ENCODE peak calls at places on chromosomes 1 and 21, in ten cellular contexts. M is stimulated activated CD8-positive, alpha-beta memory T cell treated with anti-CD3 and anti-CD28 coated beads, Interleukin-15, amount 100 ng/mL, for 1 hour; I is progenitor cell of endocrine pancreas; Y is non-pigmented ciliary epithelial cell; C is EL; A is NCI-H2107; P is astrocyte of the spinal cord; K is GM20000; E is naive thymus-derived CD8-positive, alpha-beta T cell; U is RPMI7951. V is an unnamed sample.
A peak's percentile ranks its signal among the peaks of the same experiment; 100 is the strongest.

GRCh38 chr1:98323396-98323795 is 338.1 kb upstream of the SNX7 start:
- DNase-seq in M (no peak), I (no peak), Y (peak; percentile 78), C (peak; percentile 91), A (no peak), P (no peak), K (no peak), E (no peak), U (peak; percentile 81), V (no peak)

GRCh38 chr1:67559222-67559700 is 125.7 kb upstream of the GADD45A start:
- DNase-seq in M (no peak), I (no peak), Y (no peak), C (peak; percentile 77), A (no peak), P (peak; percentile 36), K (no peak), E (no peak), U (peak; percentile 85), V (no peak)

GRCh38 chr21:27649746-27650145 is 682.9 kb upstream of the ADAMTS5 start:
- DNase-seq in M (no peak), I (no peak), Y (no peak), C (no peak), A (no peak), P (no peak), K (no peak), E (no peak), U (peak; percentile 4), V (no peak)

GRCh38 chr1:90731382-90732050 is 14.4 kb upstream of the BARHL2 start:
- DNase-seq in M (no peak), I (no peak), Y (no peak), C (no peak), A (no peak), P (no peak), K (no peak), E (no peak), U (no peak), V (no peak)

GRCh38 chr1:48775817-48776399 is 783 bp downstream of the BEND5 start:
- DNase-seq in M (no peak), I (no peak), Y (no peak), C (no peak), A (no peak), P (no peak), K (no peak), E (no peak), U (no peak), V (no peak)

GRCh38 chr1:163897401-163898169 is 575.8 kb downstream of the NUF2 start:
- DNase-seq in M (no peak), I (no peak), Y (peak; percentile 67), C (peak; percentile 44), A (no peak), P (no peak), K (no peak), E (no peak), U (no peak), V (no peak)

GRCh38 chr1:107670397-107670796 is 294.6 kb downstream of the VAV3 start:
- DNase-seq in M (no peak), I (no peak), Y (no peak), C (no peak), A (no peak), P (no peak), K (no peak), E (no peak), U (no peak), V (no peak)

GRCh38 chr1:27145934-27146354 is 9.0 kb downstream of the SLC9A1 start:
- DNase-seq in M (no peak), I (no peak), Y (peak; percentile 79), C (peak; percentile 89), A (no peak), P (peak; percentile 82), K (no peak), E (no peak), U (peak; percentile 88), V (no peak)

GRCh38 chr1:67544921-67545320 is 114.7 kb upstream of the SERBP1 start:
- DNase-seq in M (no peak), I (no peak), Y (no peak), C (no peak), A (no peak), P (no peak), K (no peak), E (no peak), U (no peak), V (no peak)

GRCh38 chr1:156471496-156472490 is 28.8 kb downstream of the MEF2D start:
- DNase-seq in M (no peak), I (no peak), Y (no peak), C (no peak), A (peak; percentile 92), P (no peak), K (no peak), E (no peak), U (no peak), V (no peak)

GRCh38 chr1:85259866-85260345 is 444 bp upstream of the C1orf52 start:
- DNase-seq in M (no peak), I (no peak), Y (no peak), C (no peak), A (no peak), P (no peak), K (no peak), E (no peak), U (peak; percentile 57), V (no peak)

GRCh38 chr1:16156848-16157495 is 1.1 kb upstream of the EPHA2 start:
- DNase-seq in M (no peak), I (no peak), Y (no peak), C (peak; percentile 71), A (no peak), P (no peak), K (no peak), E (no peak), U (peak; percentile 47), V (no peak)

GRCh38 chr1:5651964-5652751 is 340.1 kb downstream of the NPHP4 start:
- DNase-seq in M (no peak), I (no peak), Y (no peak), C (no peak), A (no peak), P (no peak), K (no peak), E (no peak), U (no peak), V (no peak)

GRCh38 chr1:17200246-17200645 is 4.7 kb upstream of the PADI1 start:
- DNase-seq in M (no peak), I (no peak), Y (no peak), C (no peak), A (no peak), P (no peak), K (no peak), E (no peak), U (no peak), V (no peak)

GRCh38 chr1:66773227-66773626 is 21.0 kb downstream of the DYNLT5 start:
- DNase-seq in M (no peak), I (no peak), Y (no peak), C (no peak), A (no peak), P (no peak), K (no peak), E (no peak), U (no peak), V (no peak)

GRCh38 chr1:32924881-32925344 is 23.7 kb upstream of the TMEM54 start:
- DNase-seq in M (no peak), I (peak; percentile 45), Y (no peak), C (no peak), A (no peak), P (no peak), K (no peak), E (no peak), U (no peak), V (no peak)

GRCh38 chr1:68590473-68590872 is 93.6 kb upstream of the DEPDC1 start:
- DNase-seq in M (no peak), I (no peak), Y (no peak), C (no peak), A (no peak), P (no peak), K (no peak), E (no peak), U (no peak), V (no peak)

GRCh38 chr1:43376723-43377235 is 9.0 kb upstream of the ELOVL1 start:
- DNase-seq in M (no peak), I (no peak), Y (no peak), C (no peak), A (no peak), P (no peak), K (no peak), E (no peak), U (no peak), V (no peak)

GRCh38 chr21:45335151-45335760 is 47.6 kb upstream of the POFUT2 start:
- DNase-seq in M (no peak), I (no peak), Y (no peak), C (no peak), A (no peak), P (no peak), K (no peak), E (no peak), U (no peak), V (no peak)

GRCh38 chr1:199422206-199422605 is 605.3 kb upstream of the NR5A2 start:
- DNase-seq in M (no peak), I (no peak), Y (no peak), C (peak; percentile 61), A (no peak), P (peak; percentile 49), K (no peak), E (no peak), U (peak; percentile 55), V (peak; percentile 6)

GRCh38 chr1:168134132-168135041 is 2.3 kb downstream of the GPR161 start:
- DNase-seq in M (no peak), I (no peak), Y (no peak), C (no peak), A (no peak), P (peak; percentile 25), K (no peak), E (no peak), U (no peak), V (no peak)

GRCh38 chr1:225480825-225481434 is 53.1 kb upstream of the LBR start:
- DNase-seq in M (no peak), I (peak; percentile 60), Y (no peak), C (peak; percentile 31), A (peak; percentile 73), P (no peak), K (peak; percentile 67), E (peak; percentile 27), U (no peak), V (peak; percentile 61)

GRCh38 chr1:95018602-95019369 is 54.0 kb downstream of the ALG14 start:
- DNase-seq in M (no peak), I (no peak), Y (no peak), C (peak; percentile 51), A (no peak), P (peak; percentile 58), K (no peak), E (no peak), U (peak; percentile 48), V (no peak)

GRCh38 chr1:154474802-154475201 is 27.2 kb upstream of the TDRD10 start:
- DNase-seq in M (no peak), I (no peak), Y (peak; percentile 50), C (peak; percentile 88), A (no peak), P (peak; percentile 84), K (no peak), E (no peak), U (peak; percentile 80), V (no peak)

GRCh38 chr1:26993237-26994019 is at the start of gene TRNP1:
- DNase-seq in M (peak; percentile 31), I (peak; percentile 73), Y (no peak), C (peak; percentile 82), A (no peak), P (peak; percentile 78), K (peak; percentile 96), E (peak; percentile 58), U (peak; percentile 61), V (peak; percentile 72)

GRCh38 chr1:200143347-200143746 is 115.8 kb downstream of the NR5A2 start:
- DNase-seq in M (no peak), I (no peak), Y (no peak), C (no peak), A (no peak), P (no peak), K (no peak), E (no peak), U (no peak), V (no peak)

GRCh38 chr1:93779540-93780121 is 98.0 kb upstream of the BCAR3 start:
- DNase-seq in M (no peak), I (no peak), Y (peak; percentile 90), C (peak; percentile 83), A (no peak), P (peak; percentile 89), K (no peak), E (no peak), U (peak; percentile 94), V (no peak)

GRCh38 chr1:232271991-232272589 is 357.8 kb downstream of the SIPA1L2 start:
- DNase-seq in M (no peak), I (no peak), Y (no peak), C (peak; percentile 31), A (no peak), P (peak; percentile 22), K (no peak), E (no peak), U (no peak), V (no peak)